ENCODE peak calls at places on chromosomes 2 and 18, in six cellular contexts. J is IMR-90, U is GM12878, Z is SK-N-SH, C is A549, B is H1. A is an unnamed sample.

GRCh38 chr2:176445831-176446433 is 176.7 kb downstream of the MTX2 start:
- DNase-seq in Z (no peak), B (no peak), C (no peak), J (peak), U (no peak), A (no peak)

GRCh38 chr18:75031717-75032317 is 177.1 kb downstream of the PTGR3 start:
- DNase-seq in U (no peak), Z (no peak), C (no peak), J (peak), B (no peak), A (no peak)

GRCh38 chr2:83665894-83666293 is 793.2 kb downstream of the SUCLG1 start:
- DNase-seq in C (peak), J (peak), Z (no peak), B (no peak), U (no peak), A (no peak)

GRCh38 chr18:55142413-55142812 is 183.2 kb upstream of the CCDC68 start:
- DNase-seq in B (no peak), C (no peak), Z (no peak), J (no peak), U (no peak), A (no peak)

GRCh38 chr2:46296216-46296839 is 879 bp upstream of the EPAS1 start:
- DNase-seq in Z (no peak), C (peak), B (no peak), U (no peak), J (no peak), A (no peak)

GRCh38 chr2:37890893-37891495 is 34.1 kb upstream of the RMDN2 start:
- DNase-seq in Z (peak), B (peak), C (peak), U (no peak), J (peak), A (peak)

GRCh38 chr2:88709117-88709739 is 17.8 kb downstream of the RPIA start:
- DNase-seq in J (peak), C (no peak), B (no peak), U (no peak), Z (no peak), A (no peak)

GRCh38 chr18:77112161-77112801 is 20.3 kb downstream of the MBP start:
- DNase-seq in Z (no peak), U (no peak), J (no peak), B (no peak), C (no peak), A (no peak)

GRCh38 chr2:105910497-105911238 is 166.0 kb downstream of the NCK2 start:
- DNase-seq in Z (no peak), U (no peak), B (no peak), J (no peak), C (no peak), A (no peak)

GRCh38 chr2:46979611-46980010 is 64.0 kb upstream of the MCFD2 start:
- DNase-seq in C (no peak), Z (no peak), B (no peak), U (no peak), J (no peak), A (no peak)

GRCh38 chr2:17935242-17935885 is 56.9 kb downstream of the KCNS3 start:
- DNase-seq in U (no peak), C (no peak), Z (no peak), B (no peak), J (no peak), A (no peak)

DNA sequence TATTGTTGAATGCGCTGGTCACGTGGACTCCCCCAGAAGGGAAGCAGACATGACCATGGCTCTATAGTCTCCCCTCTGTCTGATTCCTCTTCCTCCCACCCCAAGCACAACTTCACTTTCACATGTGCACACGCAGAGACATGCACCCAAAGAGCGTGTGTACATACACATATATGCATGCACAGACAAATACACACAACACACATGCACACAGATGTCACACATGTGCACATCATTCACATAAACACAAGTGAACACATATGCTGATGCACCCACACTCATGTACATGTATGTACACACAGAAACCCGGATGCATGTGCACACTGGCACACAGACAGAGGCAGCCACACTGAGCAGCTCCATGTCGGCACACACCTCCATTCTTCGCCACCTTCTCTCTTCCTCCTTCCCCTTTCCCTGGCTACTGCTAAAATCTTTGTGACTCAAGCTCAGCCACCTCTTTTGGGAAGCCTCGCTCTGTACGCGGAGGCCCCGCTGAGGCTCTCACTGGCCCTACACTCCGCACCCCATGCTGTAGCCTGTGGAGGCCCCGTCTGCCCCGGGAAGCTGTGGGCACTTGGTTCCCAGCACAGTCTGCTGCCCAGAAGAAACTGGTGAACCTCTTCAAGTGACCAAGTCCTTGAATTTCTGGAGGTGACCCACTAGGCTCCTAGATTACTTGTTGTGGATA is 101.6 kb upstream of the TEX51 start:
- DNase-seq in B (no peak), Z (no peak), J (no peak), C (no peak), U (no peak), A (no peak)
- TF ChIP-seq RAD21 in B (no peak), Z (no peak), J (no peak), C (no peak), U (no peak), A (no peak)

DNA sequence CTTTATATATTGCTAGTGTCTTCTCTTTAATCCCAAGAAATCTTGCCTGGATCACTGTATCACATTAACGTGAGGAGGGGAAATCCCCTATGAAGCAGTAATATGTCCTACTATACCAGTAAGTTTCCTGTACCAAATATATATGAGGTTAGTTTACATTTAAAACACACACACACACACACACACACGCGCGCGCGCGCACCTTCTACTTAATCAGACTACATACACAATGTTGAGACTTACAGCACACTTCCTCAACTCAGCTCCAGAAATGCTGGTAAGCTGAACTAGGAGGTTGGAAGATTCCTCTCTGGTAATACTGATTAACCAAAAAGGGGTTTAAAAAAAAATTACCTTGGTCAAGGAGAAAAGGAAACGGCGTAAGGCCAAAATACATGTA is 49.3 kb downstream of the USP34 start:
- DNase-seq in B (no peak), J (peak), C (no peak), Z (no peak), U (no peak), A (no peak)
- TF ChIP-seq RAD21 in B (no peak), J (no peak), C (no peak), Z (no peak), U (no peak), A (no peak)

GRCh38 chr2:126616606-126617069 is 39.3 kb upstream of the GYPC start:
- DNase-seq in Z (no peak), B (no peak), U (no peak), J (no peak), C (no peak), A (no peak)
- TF ChIP-seq RAD21 in Z (no peak), B (no peak), U (peak), J (no peak), C (no peak), A (no peak)

GRCh38 chr2:54701029-54701428 is 22.4 kb upstream of the EML6 start:
- DNase-seq in Z (no peak), U (no peak), C (no peak), J (peak), B (no peak), A (no peak)
- TF ChIP-seq RAD21 in Z (no peak), U (no peak), C (no peak), J (no peak), B (no peak), A (no peak)

GRCh38 chr2:153230977-153231376 is 247.6 kb downstream of the RPRM start:
- DNase-seq in U (no peak), C (no peak), B (no peak), Z (no peak), J (no peak), A (no peak)

GRCh38 chr2:153235516-153235915 is 243.0 kb downstream of the RPRM start:
- DNase-seq in C (no peak), J (no peak), Z (no peak), U (peak), B (no peak), A (no peak)

GRCh38 chr2:153232474-153232873 is 246.1 kb downstream of the RPRM start:
- DNase-seq in C (no peak), Z (no peak), B (no peak), U (no peak), J (no peak), A (peak)
- TF ChIP-seq RAD21 in C (no peak), Z (no peak), B (no peak), U (no peak), J (no peak), A (no peak)

A was measured in HCT116.